ENCODE peak calls at places on chromosomes 13 and 19, in four cellular contexts. One of them, this sample, is unnamed.

GRCh38 chr19:58568731-58569130 is 4.4 kb downstream of the MZF1 start:
- DNase-seq in SK-N-SH: no peak
- DNase-seq in K562: no peak
- DNase-seq in H1: no peak
- DNase-seq in this sample: no peak

GRCh38 chr13:30255696-30256095 is 51.7 kb downstream of the KATNAL1 start:
- DNase-seq in SK-N-SH: no peak
- DNase-seq in H1: no peak
- DNase-seq in K562: no peak
- DNase-seq in this sample: no peak

GRCh38 chr13:31749929-31750328 is 10.6 kb downstream of the RXFP2 start:
- DNase-seq in K562: no peak
- DNase-seq in SK-N-SH: no peak
- DNase-seq in H1: no peak
- DNase-seq in this sample: no peak

GRCh38 chr13:20583803-20584293 is 16.9 kb downstream of the IFT88 start:
- DNase-seq in K562: no peak
- DNase-seq in H1: no peak
- DNase-seq in SK-N-SH: no peak
- DNase-seq in this sample: no peak

GRCh38 chr19:45556835-45557234 is 27.8 kb downstream of the OPA3 start:
- DNase-seq in SK-N-SH: no peak
- DNase-seq in H1: no peak
- DNase-seq in K562: no peak
- DNase-seq in this sample: no peak

GRCh38 chr13:90839061-90839460 is 508.4 kb upstream of the MIR17HG start:
- DNase-seq in K562: no peak
- DNase-seq in SK-N-SH: no peak
- DNase-seq in H1: no peak
- DNase-seq in this sample: no peak

GRCh38 chr19:19204181-19204580 is 967 bp upstream of the NR2C2AP start:
- DNase-seq in K562: no peak
- DNase-seq in SK-N-SH: no peak
- DNase-seq in H1: no peak
- DNase-seq in this sample: peak

GRCh38 chr13:102917019-102917418 is 71.2 kb downstream of the ERCC5 start:
- DNase-seq in SK-N-SH: no peak
- DNase-seq in H1: no peak
- DNase-seq in K562: no peak
- DNase-seq in this sample: no peak

GRCh38 chr19:16249826-16250434 is 52.2 kb downstream of the AP1M1 start:
- DNase-seq in H1: no peak
- DNase-seq in K562: no peak
- DNase-seq in SK-N-SH: no peak
- DNase-seq in this sample: no peak

GRCh38 chr13:41065098-41065497 is 3.8 kb downstream of the WBP4 start:
- DNase-seq in SK-N-SH: no peak
- DNase-seq in H1: no peak
- DNase-seq in K562: no peak
- DNase-seq in this sample: no peak
- TF ChIP-seq USF2 in SK-N-SH: no peak
- TF ChIP-seq USF2 in H1: no peak
- TF ChIP-seq USF2 in K562: no peak
- TF ChIP-seq USF2 in this sample: no peak

GRCh38 chr19:5827891-5828660 is 11.4 kb downstream of the FUT6 start:
- DNase-seq in H1: peak
- DNase-seq in K562: peak
- DNase-seq in SK-N-SH: peak
- DNase-seq in this sample: peak

GRCh38 chr19:5827342-5827890 is 12.1 kb downstream of the FUT6 start:
- DNase-seq in H1: no peak
- DNase-seq in SK-N-SH: no peak
- DNase-seq in K562: no peak
- DNase-seq in this sample: no peak

GRCh38 chr19:5824791-5825577 is 14.5 kb downstream of the FUT6 start:
- DNase-seq in H1: no peak
- DNase-seq in K562: no peak
- DNase-seq in SK-N-SH: no peak
- DNase-seq in this sample: no peak

GRCh38 chr19:5828661-5829566 is 10.6 kb downstream of the FUT6 start:
- DNase-seq in H1: peak
- DNase-seq in K562: peak
- DNase-seq in SK-N-SH: peak
- DNase-seq in this sample: peak

GRCh38 chr19:5826531-5827341 is 12.8 kb downstream of the FUT6 start:
- DNase-seq in K562: no peak
- DNase-seq in SK-N-SH: peak
- DNase-seq in H1: peak
- DNase-seq in this sample: peak
- TF ChIP-seq TEAD4 in K562: no peak
- TF ChIP-seq TEAD4 in SK-N-SH: no peak
- TF ChIP-seq TEAD4 in H1: no peak
- TF ChIP-seq TEAD4 in this sample: no peak

GRCh38 chr13:112686987-112687386 is 2.9 kb upstream of the ATP11A start:
- DNase-seq in K562: no peak
- DNase-seq in SK-N-SH: no peak
- DNase-seq in H1: peak
- DNase-seq in this sample: no peak

GRCh38 chr13:112689498-112690241 is at the start of gene ATP11A:
- DNase-seq in SK-N-SH: peak
- DNase-seq in H1: peak
- DNase-seq in K562: peak
- DNase-seq in this sample: peak

GRCh38 chr13:112687836-112688559 is 1.8 kb upstream of the ATP11A start:
- DNase-seq in K562: no peak
- DNase-seq in SK-N-SH: no peak
- DNase-seq in H1: no peak
- DNase-seq in this sample: no peak

GRCh38 chr13:112690242-112690943 is 555 bp downstream of the ATP11A start:
- DNase-seq in K562: no peak
- DNase-seq in H1: no peak
- DNase-seq in SK-N-SH: peak
- DNase-seq in this sample: peak

GRCh38 chr13:112688560-112689497 is 1.0 kb upstream of the ATP11A start:
- DNase-seq in SK-N-SH: no peak
- DNase-seq in H1: peak
- DNase-seq in K562: no peak
- DNase-seq in this sample: peak
- TF ChIP-seq USF2 in SK-N-SH: no peak
- TF ChIP-seq USF2 in H1: no peak
- TF ChIP-seq USF2 in K562: no peak
- TF ChIP-seq USF2 in this sample: no peak

DNA sequence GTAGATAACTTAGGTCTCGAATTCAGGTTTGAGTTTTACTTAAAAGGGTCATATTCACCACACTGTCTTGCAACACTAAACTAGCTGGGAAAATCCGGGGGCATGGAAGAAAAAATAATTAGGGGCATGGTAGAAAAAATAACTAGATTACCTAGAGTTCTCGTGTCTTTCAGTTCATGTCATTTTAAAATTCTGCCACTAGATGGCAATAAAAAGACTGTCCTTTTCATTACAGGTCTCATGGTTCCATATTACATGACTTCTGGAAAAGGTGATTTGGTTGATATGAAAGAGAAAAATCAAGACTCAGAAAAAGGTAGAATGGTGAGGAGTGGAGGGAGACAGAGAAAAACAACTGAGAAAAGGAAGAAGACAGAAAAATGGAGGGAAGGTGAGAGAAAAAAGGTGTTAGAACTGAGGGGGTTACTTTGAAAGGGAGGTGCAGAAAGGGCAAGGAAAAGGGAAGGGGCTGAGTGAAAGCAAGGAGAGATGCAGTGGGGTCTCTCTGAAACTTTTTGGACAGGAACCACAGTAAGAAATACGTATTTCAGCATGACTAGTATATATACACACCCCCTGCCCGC is 299.0 kb downstream of the KLF12 start:
- DNase-seq in SK-N-SH: peak
- DNase-seq in H1: no peak
- DNase-seq in K562: peak
- DNase-seq in this sample: no peak
- TF ChIP-seq TEAD4 in SK-N-SH: no peak
- TF ChIP-seq TEAD4 in H1: no peak
- TF ChIP-seq TEAD4 in K562: no peak
- TF ChIP-seq TEAD4 in this sample: no peak

DNA sequence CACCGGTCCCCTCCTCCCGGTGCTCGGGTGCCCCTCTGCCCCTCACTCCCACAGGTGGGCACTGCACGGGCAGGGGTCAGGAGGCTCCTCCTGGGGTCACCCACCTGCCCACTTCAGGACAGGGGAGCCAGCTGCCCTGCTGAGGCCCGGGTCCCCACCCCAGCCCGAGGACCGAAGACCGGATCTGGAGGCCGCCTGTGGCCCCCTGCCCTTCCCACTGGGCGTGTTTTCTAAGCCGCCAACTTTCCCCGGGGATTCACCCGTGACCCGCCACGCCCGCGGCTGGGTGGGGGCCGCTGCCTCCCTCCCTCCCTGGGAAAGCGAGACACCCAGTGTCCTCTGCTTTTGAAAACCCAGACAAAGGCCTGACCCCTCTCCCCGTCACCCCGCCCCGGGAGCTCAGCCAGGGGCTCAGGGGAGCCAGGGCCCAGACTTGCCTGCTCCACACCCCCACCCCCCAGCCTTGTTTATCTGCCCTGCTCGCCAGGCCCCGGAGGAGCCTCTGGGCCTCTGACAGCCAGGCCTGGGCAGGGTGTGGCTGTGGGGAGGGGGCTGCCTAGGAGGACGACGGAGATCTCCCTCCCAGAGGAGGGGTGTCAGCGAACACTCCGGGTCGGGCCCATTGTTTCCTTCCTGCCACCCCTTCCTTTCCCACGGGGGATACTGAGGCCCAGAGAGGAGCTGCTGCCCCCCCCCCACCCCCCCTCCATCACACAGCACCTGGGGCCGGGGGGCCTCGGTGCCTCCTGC is 1.4 kb downstream of the PALM start:
- DNase-seq in K562: no peak
- DNase-seq in SK-N-SH: peak
- DNase-seq in H1: peak
- DNase-seq in this sample: no peak
- TF ChIP-seq USF2 in K562: no peak
- TF ChIP-seq USF2 in SK-N-SH: no peak
- TF ChIP-seq USF2 in H1: no peak
- TF ChIP-seq USF2 in this sample: no peak

DNA sequence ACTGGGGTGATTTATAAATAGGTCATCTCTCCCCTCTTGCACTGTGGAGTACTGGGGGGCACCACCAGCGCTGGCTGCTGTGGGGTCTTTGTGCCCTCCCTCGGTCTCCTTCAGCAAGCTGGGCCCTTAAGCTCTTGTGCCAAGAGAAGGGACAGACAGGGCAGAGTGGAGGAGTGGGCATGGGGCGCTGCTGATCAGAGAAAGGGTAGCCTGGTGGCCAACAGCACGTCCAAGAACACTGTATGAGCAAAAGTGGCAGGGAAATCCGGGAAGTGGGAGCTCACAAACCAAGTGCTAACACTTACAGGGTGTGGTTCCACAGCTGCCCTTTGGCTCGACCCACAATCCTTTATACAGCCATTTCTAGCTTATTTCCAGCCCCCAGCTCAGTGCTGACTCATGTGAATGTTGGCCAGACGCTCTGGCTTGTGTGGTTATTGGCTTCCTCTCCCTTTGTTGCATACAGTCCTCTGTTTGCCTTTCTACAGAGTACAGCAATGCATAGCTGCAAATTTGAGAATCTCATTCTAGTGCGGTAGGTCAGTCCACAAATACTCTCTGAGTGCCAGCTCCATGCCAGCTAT is 298.8 kb downstream of the SHISA2 start:
- DNase-seq in K562: no peak
- DNase-seq in SK-N-SH: no peak
- DNase-seq in H1: no peak
- DNase-seq in this sample: no peak
- TF ChIP-seq TEAD4 in K562: no peak
- TF ChIP-seq TEAD4 in SK-N-SH: no peak
- TF ChIP-seq TEAD4 in H1: no peak
- TF ChIP-seq TEAD4 in this sample: no peak

GRCh38 chr13:77390391-77390790 is 63.5 kb upstream of the MYCBP2 start:
- DNase-seq in H1: no peak
- DNase-seq in SK-N-SH: no peak
- DNase-seq in K562: no peak
- DNase-seq in this sample: no peak
- TF ChIP-seq USF2 in H1: no peak
- TF ChIP-seq USF2 in SK-N-SH: no peak
- TF ChIP-seq USF2 in K562: no peak
- TF ChIP-seq USF2 in this sample: no peak

GRCh38 chr19:13833330-13834265 is 38.4 kb downstream of the ZSWIM4 start:
- DNase-seq in K562: peak
- DNase-seq in H1: peak
- DNase-seq in SK-N-SH: peak
- DNase-seq in this sample: peak
- TF ChIP-seq TEAD4 in K562: no peak
- TF ChIP-seq TEAD4 in H1: peak
- TF ChIP-seq TEAD4 in SK-N-SH: peak
- TF ChIP-seq TEAD4 in this sample: no peak

DNA sequence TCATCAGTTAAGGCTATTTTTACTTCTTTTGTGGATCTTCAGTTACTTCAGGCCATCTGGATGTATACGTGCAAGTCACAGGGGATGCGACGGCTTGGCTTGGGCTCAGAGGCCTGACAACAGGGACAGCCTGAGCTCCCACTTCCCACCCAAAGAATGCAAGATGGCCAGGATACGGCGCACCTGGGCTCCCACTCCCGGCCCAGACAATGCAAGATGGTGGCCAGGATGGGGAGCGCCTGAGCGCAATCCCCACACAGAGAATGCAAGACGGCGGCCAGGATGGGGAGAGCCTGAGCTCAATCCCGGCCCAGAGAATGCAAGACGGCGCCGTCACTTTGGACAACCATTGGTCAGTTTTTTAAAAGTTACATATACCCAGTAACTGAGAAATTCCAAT is 25.3 kb upstream of the MIER2 start:
- DNase-seq in SK-N-SH: no peak
- DNase-seq in H1: no peak
- DNase-seq in K562: no peak
- DNase-seq in this sample: no peak
- TF ChIP-seq USF2 in SK-N-SH: no peak
- TF ChIP-seq USF2 in H1: no peak
- TF ChIP-seq USF2 in K562: no peak
- TF ChIP-seq USF2 in this sample: no peak

GRCh38 chr13:61777902-61778301 is 362.3 kb upstream of the PCDH20 start:
- DNase-seq in H1: no peak
- DNase-seq in K562: no peak
- DNase-seq in SK-N-SH: no peak
- DNase-seq in this sample: no peak
- TF ChIP-seq TEAD4 in H1: no peak
- TF ChIP-seq TEAD4 in K562: no peak
- TF ChIP-seq TEAD4 in SK-N-SH: no peak
- TF ChIP-seq TEAD4 in this sample: no peak

This sample was measured in WTC11.